ENCODE peak calls at places on chromosomes 7 and 10, in five cellular contexts. One of them, this sample, is unnamed. For H3K4me1, the result is how much of the 10 kb centered on the place peaks cover.

GRCh38 chr10:100970076-100970913 is 991 bp downstream of the SEMA4G start:
- DNase-seq in IMR-90: no peak
- DNase-seq in iPS DF 6.9: no peak
- DNase-seq in psoas muscle: peak
- DNase-seq in pancreas: peak
- DNase-seq in this sample: peak

GRCh38 chr10:49408437-49409306 is 12.8 kb upstream of the DRGX start:
- DNase-seq in iPS DF 6.9: no peak
- DNase-seq in pancreas: no peak
- DNase-seq in IMR-90: no peak
- DNase-seq in psoas muscle: no peak
- DNase-seq in this sample: no peak

GRCh38 chr10:97025613-97026242 is 160.0 kb downstream of the SLIT1 start:
- DNase-seq in pancreas: no peak
- DNase-seq in iPS DF 6.9: peak
- DNase-seq in psoas muscle: peak
- DNase-seq in IMR-90: peak
- DNase-seq in this sample: peak

GRCh38 chr7:95526128-95526738 is 40.5 kb downstream of the ASB4 start:
- DNase-seq in IMR-90: no peak
- DNase-seq in psoas muscle: no peak
- DNase-seq in iPS DF 6.9: no peak
- DNase-seq in pancreas: no peak
- DNase-seq in this sample: no peak

GRCh38 chr10:5589963-5590511 is 65.3 kb downstream of the CALML3 start:
- DNase-seq in iPS DF 6.9: no peak
- DNase-seq in IMR-90: peak
- DNase-seq in psoas muscle: no peak
- DNase-seq in pancreas: no peak
- DNase-seq in this sample: no peak

GRCh38 chr10:127046975-127047877 is 142.0 kb downstream of the DOCK1 start:
- DNase-seq in pancreas: no peak
- DNase-seq in iPS DF 6.9: no peak
- DNase-seq in psoas muscle: no peak
- DNase-seq in IMR-90: peak
- DNase-seq in this sample: no peak

GRCh38 chr7:84232653-84233052 is 38.1 kb upstream of the SEMA3A start:
- DNase-seq in pancreas: no peak
- DNase-seq in IMR-90: peak
- DNase-seq in psoas muscle: no peak
- DNase-seq in iPS DF 6.9: no peak
- DNase-seq in this sample: no peak

GRCh38 chr7:130047801-130048200 is 3.4 kb downstream of the ZC3HC1 start:
- DNase-seq in iPS DF 6.9: no peak
- DNase-seq in IMR-90: no peak
- DNase-seq in pancreas: no peak
- DNase-seq in psoas muscle: no peak
- DNase-seq in this sample: no peak

GRCh38 chr10:99431190-99431549 is 746 bp upstream of the GOT1 start:
- DNase-seq in IMR-90: peak
- DNase-seq in psoas muscle: peak
- DNase-seq in pancreas: no peak
- DNase-seq in iPS DF 6.9: no peak
- DNase-seq in this sample: peak

GRCh38 chr10:1198453-1199344 is 142.5 kb downstream of the WDR37 start:
- DNase-seq in psoas muscle: no peak
- DNase-seq in IMR-90: no peak
- DNase-seq in iPS DF 6.9: no peak
- DNase-seq in pancreas: no peak
- DNase-seq in this sample: no peak

GRCh38 chr10:29377333-29377961 is 88.6 kb downstream of the LYZL1 start:
- DNase-seq in IMR-90: peak
- DNase-seq in iPS DF 6.9: no peak
- DNase-seq in pancreas: no peak
- DNase-seq in psoas muscle: no peak
- DNase-seq in this sample: no peak

GRCh38 chr10:113709221-113709838 is 29.6 kb downstream of the CASP7 start:
- DNase-seq in psoas muscle: no peak
- DNase-seq in IMR-90: peak
- DNase-seq in pancreas: no peak
- DNase-seq in iPS DF 6.9: no peak
- DNase-seq in this sample: peak

GRCh38 chr10:130127612-130128607 is 8.3 kb upstream of the GLRX3 start:
- DNase-seq in IMR-90: peak
- DNase-seq in pancreas: no peak
- DNase-seq in iPS DF 6.9: peak
- DNase-seq in psoas muscle: no peak
- DNase-seq in this sample: peak

GRCh38 chr7:18940577-18941134 is 176.8 kb downstream of the TWIST1 start:
- DNase-seq in pancreas: no peak
- DNase-seq in iPS DF 6.9: no peak
- DNase-seq in IMR-90: no peak
- DNase-seq in psoas muscle: no peak
- DNase-seq in this sample: no peak

GRCh38 chr7:143387156-143387975 is 6.2 kb downstream of the ZYX start:
- DNase-seq in IMR-90: no peak
- DNase-seq in psoas muscle: no peak
- DNase-seq in iPS DF 6.9: no peak
- DNase-seq in pancreas: peak
- DNase-seq in this sample: no peak

DNA sequence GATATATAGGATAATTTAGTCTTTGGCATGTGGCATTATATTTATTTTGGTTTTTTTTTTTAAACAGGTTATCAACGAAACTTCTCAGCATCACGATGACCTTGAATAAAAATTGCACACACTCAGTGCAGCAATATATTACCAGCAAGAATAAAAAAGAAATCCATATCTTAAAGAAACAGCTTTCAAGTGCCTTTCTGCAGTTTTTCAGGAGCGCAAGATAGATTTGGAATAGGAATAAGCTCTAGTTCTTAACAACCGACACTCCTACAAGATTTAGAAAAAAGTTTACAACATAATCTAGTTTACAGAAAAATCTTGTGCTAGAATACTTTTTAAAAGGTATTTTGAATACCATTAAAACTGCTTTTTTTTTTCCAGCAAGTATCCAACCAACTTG is 9.1 kb downstream of the VIM start:
- DNase-seq in iPS DF 6.9: no peak
- DNase-seq in psoas muscle: no peak
- DNase-seq in IMR-90: no peak
- DNase-seq in pancreas: no peak
- DNase-seq in this sample: no peak
- H3K27ac ChIP-seq in iPS DF 6.9: no peak
- H3K27ac ChIP-seq in psoas muscle: no peak
- H3K27ac ChIP-seq in IMR-90: no peak
- H3K27ac ChIP-seq in pancreas: no peak
- H3K27ac ChIP-seq in this sample: no peak

GRCh38 chr7:55053651-55054226 is 34.9 kb downstream of the EGFR start:
- DNase-seq in pancreas: no peak
- DNase-seq in iPS DF 6.9: no peak
- DNase-seq in psoas muscle: no peak
- DNase-seq in IMR-90: peak
- DNase-seq in this sample: no peak
- H3K4me1 ChIP-seq in pancreas: under half
- H3K4me1 ChIP-seq in iPS DF 6.9: under half
- H3K4me1 ChIP-seq in psoas muscle: half or more
- H3K4me1 ChIP-seq in IMR-90: under half
- H3K4me1 ChIP-seq in this sample: under half

DNA sequence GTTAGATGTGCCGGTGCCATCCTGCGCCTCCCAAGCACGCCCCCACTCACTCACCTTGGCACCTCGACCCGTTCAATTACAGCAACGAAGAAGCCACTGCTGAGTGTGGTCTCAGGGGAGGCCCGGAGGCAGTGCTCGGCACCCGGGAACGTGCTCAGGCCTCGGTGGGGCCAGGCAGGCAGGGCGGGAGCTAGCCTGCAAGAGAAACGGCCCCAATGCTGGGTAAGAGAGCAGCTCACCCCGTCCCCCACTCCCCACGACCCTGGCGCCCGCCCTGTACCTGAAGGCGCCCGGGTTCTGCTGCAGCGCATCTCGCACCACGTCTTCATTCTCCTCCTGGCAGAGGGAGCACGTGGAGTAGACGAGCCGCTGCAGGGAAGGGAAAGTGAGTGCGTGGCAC is 5.1 kb downstream of the NSUN5 start:
- DNase-seq in pancreas: no peak
- DNase-seq in psoas muscle: no peak
- DNase-seq in IMR-90: no peak
- DNase-seq in iPS DF 6.9: no peak
- DNase-seq in this sample: no peak
- H3K27ac ChIP-seq in pancreas: no peak
- H3K27ac ChIP-seq in psoas muscle: no peak
- H3K27ac ChIP-seq in IMR-90: no peak
- H3K27ac ChIP-seq in iPS DF 6.9: no peak
- H3K27ac ChIP-seq in this sample: no peak

GRCh38 chr7:93921607-93922446 is at the start of gene GNG11:
- DNase-seq in pancreas: peak
- DNase-seq in IMR-90: peak
- DNase-seq in psoas muscle: peak
- DNase-seq in iPS DF 6.9: peak
- DNase-seq in this sample: peak

GRCh38 chr7:93923946-93924345 is 2.4 kb downstream of the GNG11 start:
- DNase-seq in pancreas: no peak
- DNase-seq in psoas muscle: no peak
- DNase-seq in IMR-90: peak
- DNase-seq in iPS DF 6.9: no peak
- DNase-seq in this sample: no peak

GRCh38 chr7:93921190-93921585 is 347 bp upstream of the GNG11 start:
- DNase-seq in pancreas: no peak
- DNase-seq in iPS DF 6.9: no peak
- DNase-seq in psoas muscle: no peak
- DNase-seq in IMR-90: no peak
- DNase-seq in this sample: no peak

GRCh38 chr7:93920496-93921189 is 892 bp upstream of the GNG11 start:
- DNase-seq in psoas muscle: no peak
- DNase-seq in iPS DF 6.9: no peak
- DNase-seq in IMR-90: no peak
- DNase-seq in pancreas: no peak
- DNase-seq in this sample: no peak

DNA sequence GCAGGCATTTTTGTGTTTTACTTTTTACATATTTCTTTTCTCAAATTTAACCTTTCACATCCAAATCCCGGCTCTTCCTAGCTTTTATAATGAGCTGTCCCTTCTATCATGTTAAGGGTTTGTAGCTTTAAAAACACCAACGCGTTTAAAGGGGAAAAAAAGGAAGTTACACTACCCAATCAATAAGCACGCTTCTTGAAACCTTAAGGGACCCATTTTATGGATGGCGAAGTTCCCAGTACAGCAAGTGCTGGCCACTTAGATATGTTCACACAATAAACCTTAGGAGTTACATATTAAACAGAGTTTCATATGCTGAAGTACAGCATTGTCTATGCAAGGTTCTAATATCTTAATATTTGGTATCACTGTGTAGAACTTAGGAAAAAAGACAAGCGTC is 1.8 kb downstream of the GNG11 start:
- DNase-seq in psoas muscle: no peak
- DNase-seq in iPS DF 6.9: no peak
- DNase-seq in IMR-90: no peak
- DNase-seq in pancreas: no peak
- DNase-seq in this sample: no peak
- H3K4me1 ChIP-seq in psoas muscle: under half
- H3K4me1 ChIP-seq in iPS DF 6.9: under half
- H3K4me1 ChIP-seq in IMR-90: under half
- H3K4me1 ChIP-seq in pancreas: under half
- H3K4me1 ChIP-seq in this sample: under half

DNA sequence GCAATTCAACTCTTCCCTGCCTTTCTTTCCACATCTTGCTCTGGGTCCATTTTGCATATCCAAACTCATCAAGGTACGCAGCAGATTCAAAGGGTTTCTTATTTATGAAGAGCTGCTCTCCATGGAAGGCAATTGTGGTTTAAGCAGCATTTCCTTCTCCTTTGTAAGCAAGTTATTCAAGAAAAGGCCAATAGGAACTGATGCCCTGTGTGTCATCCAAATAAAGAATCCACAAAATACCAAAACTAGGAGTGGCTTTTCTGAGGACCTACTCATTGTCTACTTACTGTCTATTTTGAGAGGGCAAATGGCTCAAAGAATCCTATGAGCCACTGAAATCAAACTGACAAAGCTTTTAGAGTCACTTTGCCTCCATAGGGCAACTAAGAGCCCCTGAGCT is 253.1 kb downstream of the PTEN start:
- DNase-seq in IMR-90: peak
- DNase-seq in iPS DF 6.9: no peak
- DNase-seq in pancreas: no peak
- DNase-seq in psoas muscle: no peak
- DNase-seq in this sample: no peak
- H3K27ac ChIP-seq in IMR-90: no peak
- H3K27ac ChIP-seq in iPS DF 6.9: no peak
- H3K27ac ChIP-seq in pancreas: no peak
- H3K27ac ChIP-seq in psoas muscle: no peak
- H3K27ac ChIP-seq in this sample: no peak

GRCh38 chr10:103192089-103192450 is 1.0 kb downstream of the NT5C2 start:
- DNase-seq in psoas muscle: no peak
- DNase-seq in pancreas: no peak
- DNase-seq in iPS DF 6.9: no peak
- DNase-seq in IMR-90: no peak
- DNase-seq in this sample: no peak

GRCh38 chr10:103186128-103186527 is 6.9 kb downstream of the NT5C2 start:
- DNase-seq in IMR-90: no peak
- DNase-seq in pancreas: no peak
- DNase-seq in psoas muscle: no peak
- DNase-seq in iPS DF 6.9: no peak
- DNase-seq in this sample: no peak

GRCh38 chr10:103184615-103185014 is 8.5 kb downstream of the NT5C2 start:
- DNase-seq in pancreas: no peak
- DNase-seq in psoas muscle: no peak
- DNase-seq in IMR-90: no peak
- DNase-seq in iPS DF 6.9: no peak
- DNase-seq in this sample: no peak

GRCh38 chr10:103192451-103193106 is 493 bp downstream of the NT5C2 start:
- DNase-seq in IMR-90: peak
- DNase-seq in pancreas: peak
- DNase-seq in psoas muscle: peak
- DNase-seq in iPS DF 6.9: no peak
- DNase-seq in this sample: peak

DNA sequence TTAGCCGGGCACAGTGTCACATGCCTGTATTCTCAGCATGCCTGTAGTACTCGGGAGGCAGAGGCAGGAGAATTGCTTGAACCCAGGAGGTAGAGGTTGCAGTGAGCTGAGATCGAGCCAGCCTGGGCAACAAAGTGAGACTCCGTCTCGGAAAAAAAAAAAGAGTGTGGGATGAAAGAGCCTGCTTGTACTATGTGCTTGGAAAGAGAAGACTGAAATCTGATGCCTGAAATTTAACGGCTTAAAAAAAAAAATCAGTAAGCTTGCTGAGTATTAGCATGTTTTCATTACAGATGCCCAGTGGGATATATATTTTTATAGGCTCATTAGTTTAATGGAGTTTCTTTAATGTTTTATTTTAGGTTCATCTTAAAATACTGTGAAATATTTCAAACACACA is 4.2 kb downstream of the NT5C2 start:
- DNase-seq in IMR-90: peak
- DNase-seq in pancreas: no peak
- DNase-seq in psoas muscle: no peak
- DNase-seq in iPS DF 6.9: no peak
- DNase-seq in this sample: no peak
- H3K4me1 ChIP-seq in IMR-90: under half
- H3K4me1 ChIP-seq in pancreas: under half
- H3K4me1 ChIP-seq in psoas muscle: half or more
- H3K4me1 ChIP-seq in iPS DF 6.9: under half
- H3K4me1 ChIP-seq in this sample: half or more